ENCODE peak calls at places on chromosome 20, in ten cellular contexts. D, X, R, B, G, V, Q, P, E and T are unnamed samples.

GRCh38 chr20:25460591-25461280 is 53.3 kb downstream of the GINS1 start:
- DNase-seq in V (no peak), E (no peak), D (no peak), X (no peak), R (no peak), G (no peak), B (no peak), P (no peak), Q (no peak), T (no peak)

GRCh38 chr20:48131581-48131980 is 346.3 kb upstream of the SULF2 start:
- DNase-seq in X (no peak), Q (no peak), P (no peak), G (no peak), B (no peak), V (no peak), D (no peak), E (no peak), R (peak), T (no peak)

GRCh38 chr20:33079267-33079666 is at the start of gene BPIFB4:
- DNase-seq in G (no peak), E (no peak), R (peak), V (no peak), B (no peak), P (no peak), D (no peak), Q (peak), X (no peak), T (no peak)

GRCh38 chr20:31869673-31869941 is 720 bp downstream of the DUSP15 start:
- DNase-seq in Q (no peak), P (no peak), E (no peak), B (no peak), V (no peak), X (no peak), D (no peak), R (no peak), G (no peak), T (no peak)

GRCh38 chr20:23167436-23167835 is 81.3 kb upstream of the CD93 start:
- DNase-seq in P (no peak), X (no peak), V (no peak), D (no peak), G (no peak), R (no peak), Q (peak), B (no peak), E (no peak), T (no peak)

GRCh38 chr20:37727247-37727956 is 33.6 kb downstream of the CTNNBL1 start:
- DNase-seq in B (no peak), X (no peak), D (no peak), R (no peak), P (no peak), Q (no peak), V (no peak), G (no peak), E (no peak), T (peak)

GRCh38 chr20:58017237-58017969 is 211.1 kb downstream of the ANKRD60 start:
- DNase-seq in D (no peak), Q (peak), B (no peak), E (no peak), P (no peak), G (no peak), V (no peak), X (no peak), R (no peak), T (no peak)

GRCh38 chr20:39532205-39532604 is 570.1 kb downstream of the DHX35 start:
- DNase-seq in E (no peak), D (no peak), Q (no peak), R (no peak), V (no peak), G (no peak), B (no peak), P (no peak), X (no peak), T (no peak)

GRCh38 chr20:9112541-9113515 is 43.9 kb downstream of the PLCB4 start:
- DNase-seq in P (no peak), E (no peak), B (no peak), V (no peak), D (no peak), G (no peak), R (no peak), X (no peak), Q (peak), T (no peak)

GRCh38 chr20:25399038-25399430 is 8.4 kb upstream of the ABHD12 start:
- DNase-seq in B (peak), E (peak), D (no peak), X (no peak), Q (peak), R (no peak), V (peak), P (peak), G (no peak), T (peak)

GRCh38 chr20:20492521-20493334 is 124.8 kb downstream of the INSM1 start:
- DNase-seq in G (no peak), X (no peak), E (peak), D (no peak), P (no peak), R (no peak), V (no peak), Q (no peak), B (no peak), T (peak)

GRCh38 chr20:40657526-40657925 is 31.5 kb downstream of the MAFB start:
- DNase-seq in D (no peak), G (no peak), Q (no peak), X (no peak), E (no peak), R (no peak), B (no peak), P (no peak), V (no peak), T (no peak)

GRCh38 chr20:38426006-38426405 is 9.1 kb downstream of the SNHG17 start:
- DNase-seq in R (peak), P (no peak), G (no peak), X (no peak), E (no peak), D (no peak), V (peak), Q (peak), B (no peak), T (no peak)

GRCh38 chr20:50837532-50838321 is 42.9 kb downstream of the BCAS4 start:
- DNase-seq in V (peak), X (no peak), P (no peak), R (peak), E (no peak), B (peak), Q (peak), D (peak), G (no peak), T (no peak)

GRCh38 chr20:61956396-61957342 is 109.0 kb downstream of the TAF4 start:
- DNase-seq in D (no peak), P (no peak), X (no peak), E (no peak), G (no peak), V (no peak), B (no peak), Q (peak), R (no peak), T (no peak)

GRCh38 chr20:39795401-39796272 is 833.5 kb downstream of the DHX35 start:
- DNase-seq in B (no peak), Q (peak), P (no peak), X (no peak), V (no peak), E (no peak), G (no peak), R (no peak), D (no peak), T (no peak)

GRCh38 chr20:51350941-51351631 is 191.4 kb downstream of the NFATC2 start:
- DNase-seq in R (peak), V (no peak), P (no peak), D (no peak), G (no peak), B (no peak), E (no peak), Q (peak), X (no peak), T (no peak)

GRCh38 chr20:24866008-24866407 is 83.1 kb upstream of the CST7 start:
- DNase-seq in X (no peak), V (no peak), Q (no peak), G (no peak), E (no peak), P (no peak), B (no peak), D (no peak), R (no peak), T (no peak)

GRCh38 chr20:47815416-47815806 is 30.1 kb upstream of the SULF2 start:
- DNase-seq in E (no peak), X (no peak), V (no peak), P (no peak), D (no peak), B (no peak), Q (no peak), G (no peak), R (no peak), T (no peak)

GRCh38 chr20:48995599-48995998 is 50.5 kb upstream of the CSE1L start:
- DNase-seq in G (no peak), B (no peak), D (no peak), E (peak), R (no peak), Q (no peak), P (no peak), V (no peak), X (no peak), T (peak)

GRCh38 chr20:57006411-57007170 is 259.9 kb downstream of the BMP7 start:
- DNase-seq in B (no peak), E (no peak), V (no peak), G (no peak), Q (peak), D (no peak), P (no peak), R (no peak), X (no peak), T (no peak)

GRCh38 chr20:43579861-43580793 is 10.6 kb upstream of the IFT52 start:
- DNase-seq in R (no peak), D (no peak), E (no peak), P (no peak), V (no peak), Q (no peak), G (no peak), X (no peak), B (no peak), T (no peak)

GRCh38 chr20:51233345-51233744 is 210.4 kb upstream of the KCNG1 start:
- DNase-seq in B (no peak), X (no peak), R (no peak), E (no peak), Q (no peak), V (no peak), P (no peak), D (no peak), G (no peak), T (no peak)

GRCh38 chr20:5864428-5864827 is 85.9 kb downstream of the TRMT6 start:
- DNase-seq in E (no peak), P (no peak), V (no peak), X (no peak), B (peak), D (no peak), G (no peak), R (no peak), Q (no peak), T (no peak)

GRCh38 chr20:44586986-44587980 is 4.9 kb downstream of the PKIG start:
- DNase-seq in Q (no peak), D (no peak), B (no peak), G (no peak), R (no peak), P (no peak), X (no peak), V (no peak), E (peak), T (no peak)

GRCh38 chr20:49614338-49615050 is 46.6 kb upstream of the PTGIS start:
- DNase-seq in R (no peak), V (no peak), E (no peak), P (no peak), D (no peak), X (no peak), G (no peak), Q (no peak), B (no peak), T (no peak)

GRCh38 chr20:760751-761417 is 7.4 kb downstream of the SLC52A3 start:
- DNase-seq in Q (no peak), V (peak), D (no peak), B (no peak), E (no peak), P (peak), X (no peak), R (no peak), G (no peak), T (no peak)

GRCh38 chr20:24743641-24744040 is 205.4 kb upstream of the CST7 start:
- DNase-seq in B (no peak), G (no peak), E (no peak), D (no peak), P (no peak), R (no peak), V (no peak), Q (no peak), X (no peak), T (no peak)

GRCh38 chr20:37567331-37567665 is 39.6 kb upstream of the BLCAP start:
- DNase-seq in Q (no peak), P (no peak), X (no peak), D (no peak), E (peak), B (no peak), V (no peak), G (no peak), R (no peak), T (no peak)

GRCh38 chr20:59032713-59033059 is 551 bp upstream of the ATP5F1E start:
- DNase-seq in Q (no peak), P (no peak), G (no peak), V (no peak), B (peak), E (peak), D (no peak), R (no peak), X (peak), T (peak)

GRCh38 chr20:38604873-38605303 is 3.3 kb downstream of the ARHGAP40 start:
- DNase-seq in G (no peak), X (no peak), Q (peak), P (no peak), V (no peak), E (no peak), D (no peak), B (no peak), R (no peak), T (no peak)

GRCh38 chr20:5078399-5078958 is 41.3 kb downstream of the PCNA start:
- DNase-seq in X (peak), G (peak), B (no peak), D (peak), R (no peak), P (peak), E (no peak), Q (no peak), V (peak), T (no peak)

GRCh38 chr20:50580016-50580747 is 70.0 kb downstream of the PTPN1 start:
- DNase-seq in G (peak), D (no peak), R (no peak), Q (peak), B (no peak), X (no peak), V (peak), P (peak), E (no peak), T (peak)

GRCh38 chr20:43465625-43465943 is 7.9 kb downstream of the SRSF6 start:
- DNase-seq in B (no peak), R (no peak), P (no peak), X (no peak), E (no peak), V (no peak), D (no peak), Q (no peak), G (no peak), T (no peak)

GRCh38 chr20:50333856-50334255 is 143.2 kb downstream of the CEBPB start:
- DNase-seq in B (no peak), E (no peak), G (no peak), X (no peak), P (no peak), V (no peak), D (no peak), R (peak), Q (peak), T (no peak)

GRCh38 chr20:14745830-14746229 is 408.4 kb upstream of the FLRT3 start:
- DNase-seq in B (no peak), G (no peak), D (no peak), X (no peak), P (no peak), R (no peak), V (no peak), Q (no peak), E (no peak), T (no peak)

GRCh38 chr20:15332711-15333160 is 995.3 kb upstream of the FLRT3 start:
- DNase-seq in V (no peak), R (no peak), E (no peak), Q (no peak), B (no peak), D (no peak), G (no peak), P (no peak), X (no peak), T (no peak)

GRCh38 chr20:62895539-62895938 is 30.8 kb downstream of the DIDO1 start:
- DNase-seq in X (no peak), Q (no peak), D (no peak), P (no peak), V (no peak), E (no peak), B (no peak), G (no peak), R (no peak), T (no peak)

GRCh38 chr20:48679603-48680002 is 148.2 kb downstream of the PREX1 start:
- DNase-seq in E (no peak), D (peak), X (no peak), B (no peak), R (no peak), V (no peak), Q (no peak), G (no peak), P (no peak), T (no peak)